ENCODE peak calls at places on chromosomes 7 and 10, in nine cellular contexts. R, M, Q, E, F, P, O, W and L are unnamed samples.

GRCh38 chr7:110842796-110843195 is 248.1 kb upstream of the LRRN3 start:
- DNase-seq in F (no peak), P (no peak), Q (no peak), O (no peak), E (no peak), W (no peak), R (no peak), M (no peak), L (no peak)

GRCh38 chr7:27210441-27211083 is 10.7 kb upstream of the HOXA13 start:
- DNase-seq in W (no peak), P (peak), E (peak), R (peak), M (peak), O (peak), Q (no peak), F (peak), L (no peak)

GRCh38 chr7:108497082-108497725 is 28.7 kb downstream of the PNPLA8 start:
- DNase-seq in O (peak), Q (peak), M (peak), F (peak), R (peak), W (no peak), E (peak), P (no peak), L (no peak)

GRCh38 chr7:73423519-73424485 is 9.8 kb upstream of the FZD9 start:
- DNase-seq in Q (no peak), M (no peak), R (no peak), P (no peak), F (peak), O (peak), W (no peak), E (no peak), L (no peak)

GRCh38 chr10:129467346-129468119 is 492 bp downstream of the MGMT start:
- DNase-seq in Q (no peak), W (no peak), O (no peak), F (peak), R (peak), P (no peak), M (peak), E (no peak), L (no peak)

GRCh38 chr10:35517431-35518181 is 87.5 kb upstream of the GJD4 start:
- DNase-seq in O (no peak), R (no peak), W (no peak), Q (peak), F (no peak), M (peak), E (no peak), P (no peak), L (no peak)

GRCh38 chr10:133459454-133460207 is 5.9 kb downstream of the SCART1 start:
- DNase-seq in O (no peak), F (no peak), P (peak), M (no peak), W (peak), Q (no peak), E (no peak), R (no peak), L (no peak)

GRCh38 chr10:49379596-49380410 is 16.1 kb downstream of the DRGX start:
- DNase-seq in P (peak), F (no peak), Q (no peak), E (peak), R (no peak), O (no peak), W (no peak), M (no peak), L (no peak)

GRCh38 chr10:843703-844102 is 87.8 kb downstream of the LARP4B start:
- DNase-seq in E (no peak), Q (no peak), W (no peak), M (no peak), O (no peak), R (no peak), F (no peak), P (no peak), L (no peak)

GRCh38 chr10:1130995-1131790 is 75.0 kb downstream of the WDR37 start:
- DNase-seq in Q (no peak), O (no peak), E (no peak), R (no peak), M (no peak), W (no peak), F (no peak), P (no peak), L (no peak)

GRCh38 chr10:34677591-34677990 is 137.5 kb downstream of the PARD3 start:
- DNase-seq in R (no peak), F (no peak), P (no peak), Q (no peak), O (no peak), M (no peak), E (peak), W (no peak), L (no peak)

GRCh38 chr7:100547872-100548271 is 8.9 kb downstream of the AGFG2 start:
- DNase-seq in M (peak), Q (no peak), O (no peak), R (peak), P (no peak), W (no peak), F (peak), E (no peak), L (no peak)

GRCh38 chr7:87875151-87876039 is 765 bp downstream of the SLC25A40 start:
- DNase-seq in W (no peak), E (no peak), R (no peak), P (peak), M (no peak), F (no peak), Q (no peak), O (peak), L (no peak)

GRCh38 chr7:39002755-39003154 is 25.0 kb downstream of the POU6F2 start:
- DNase-seq in O (no peak), Q (no peak), F (no peak), M (no peak), W (no peak), E (no peak), R (no peak), P (no peak), L (no peak)

GRCh38 chr10:69382382-69383117 is 34.2 kb downstream of the TACR2 start:
- DNase-seq in E (no peak), M (peak), Q (peak), O (no peak), P (no peak), W (no peak), F (no peak), R (no peak), L (peak)

GRCh38 chr10:113438660-113439059 is 114.2 kb upstream of the HABP2 start:
- DNase-seq in E (no peak), M (peak), W (no peak), P (no peak), F (no peak), O (no peak), R (no peak), Q (no peak), L (no peak)

GRCh38 chr7:131235489-131236317 is 92.0 kb upstream of the MKLN1 start:
- DNase-seq in O (no peak), P (no peak), E (no peak), Q (peak), M (peak), W (peak), F (peak), R (peak), L (no peak)

GRCh38 chr7:111833461-111833860 is 271.2 kb upstream of the IMMP2L start:
- DNase-seq in O (no peak), P (no peak), W (no peak), R (no peak), F (no peak), M (peak), E (no peak), Q (no peak), L (no peak)

GRCh38 chr10:102421645-102422585 is 1.3 kb downstream of the FBXL15 start:
- DNase-seq in Q (no peak), F (no peak), E (peak), W (no peak), M (no peak), P (no peak), R (no peak), O (no peak), L (no peak)

GRCh38 chr7:18125536-18125935 is 97.9 kb upstream of the PRPS1L1 start:
- DNase-seq in R (no peak), O (no peak), M (peak), Q (no peak), F (no peak), W (no peak), E (no peak), P (no peak), L (no peak)

GRCh38 chr7:12761691-12762090 is 74.3 kb downstream of the ARL4A start:
- DNase-seq in O (no peak), Q (no peak), M (no peak), F (no peak), P (no peak), W (no peak), R (no peak), E (no peak), L (no peak)

GRCh38 chr7:141744131-141744530 is 6.0 kb downstream of the SSBP1 start:
- DNase-seq in F (no peak), R (no peak), Q (no peak), O (no peak), P (no peak), M (no peak), E (no peak), W (no peak), L (no peak)

GRCh38 chr10:23344251-23344841 is at the start of gene C10orf67:
- DNase-seq in Q (peak), M (peak), R (peak), W (no peak), O (peak), E (peak), P (no peak), F (peak), L (no peak)

GRCh38 chr10:21528452-21529235 is 3.2 kb upstream of the SKIDA1 start:
- DNase-seq in E (no peak), R (no peak), F (no peak), W (no peak), P (no peak), M (no peak), Q (no peak), O (no peak), L (no peak)

GRCh38 chr7:35646289-35647033 is 48.5 kb downstream of the HERPUD2 start:
- DNase-seq in F (no peak), R (no peak), Q (no peak), E (no peak), O (no peak), P (no peak), M (peak), W (no peak), L (no peak)

GRCh38 chr7:37354661-37355131 is 94.0 kb downstream of the ELMO1 start:
- DNase-seq in W (no peak), O (no peak), E (peak), R (peak), F (peak), M (peak), P (peak), Q (no peak), L (no peak)

GRCh38 chr10:103739039-103739764 is 116.2 kb downstream of the SH3PXD2A start:
- DNase-seq in W (no peak), E (no peak), O (no peak), P (no peak), Q (peak), R (peak), F (peak), M (peak), L (no peak)

GRCh38 chr10:119449760-119450461 is 92.6 kb downstream of the RGS10 start:
- DNase-seq in O (no peak), M (peak), R (peak), W (no peak), Q (peak), F (no peak), P (peak), E (no peak), L (no peak)

GRCh38 chr7:115851291-115851690 is 179.3 kb downstream of the TFEC start:
- DNase-seq in R (no peak), O (no peak), P (no peak), M (peak), F (no peak), W (no peak), E (peak), Q (peak), L (no peak)

GRCh38 chr7:22660732-22661131 is 66.3 kb upstream of the IL6 start:
- DNase-seq in P (no peak), F (no peak), Q (no peak), M (no peak), E (peak), R (no peak), W (no peak), O (peak), L (no peak)

GRCh38 chr7:140403878-140404564 is at the start of gene RAB19:
- DNase-seq in R (no peak), M (no peak), W (peak), F (no peak), E (peak), P (no peak), O (peak), Q (no peak), L (peak)

GRCh38 chr10:133275683-133276092 is 980 bp downstream of the ADAM8 start:
- DNase-seq in M (no peak), R (no peak), O (peak), F (no peak), P (no peak), W (peak), E (no peak), Q (no peak), L (no peak)

GRCh38 chr10:131737543-131738395 is 163.0 kb upstream of the PPP2R2D start:
- DNase-seq in R (peak), E (no peak), W (no peak), O (no peak), P (no peak), F (no peak), Q (no peak), M (no peak), L (peak)

GRCh38 chr7:130667593-130668257 is 823 bp downstream of the COPG2 start:
- DNase-seq in M (no peak), O (peak), R (no peak), Q (no peak), W (no peak), F (no peak), E (peak), P (no peak), L (peak)

GRCh38 chr7:142231716-142232115 is 26.1 kb downstream of the PRSS58 start:
- DNase-seq in R (no peak), P (no peak), E (peak), M (no peak), Q (no peak), O (no peak), F (no peak), W (no peak), L (no peak)

GRCh38 chr10:84846646-84847045 is 518.3 kb downstream of the CCSER2 start:
- DNase-seq in M (no peak), R (no peak), O (no peak), W (no peak), Q (no peak), F (no peak), E (no peak), P (no peak), L (no peak)

DNA sequence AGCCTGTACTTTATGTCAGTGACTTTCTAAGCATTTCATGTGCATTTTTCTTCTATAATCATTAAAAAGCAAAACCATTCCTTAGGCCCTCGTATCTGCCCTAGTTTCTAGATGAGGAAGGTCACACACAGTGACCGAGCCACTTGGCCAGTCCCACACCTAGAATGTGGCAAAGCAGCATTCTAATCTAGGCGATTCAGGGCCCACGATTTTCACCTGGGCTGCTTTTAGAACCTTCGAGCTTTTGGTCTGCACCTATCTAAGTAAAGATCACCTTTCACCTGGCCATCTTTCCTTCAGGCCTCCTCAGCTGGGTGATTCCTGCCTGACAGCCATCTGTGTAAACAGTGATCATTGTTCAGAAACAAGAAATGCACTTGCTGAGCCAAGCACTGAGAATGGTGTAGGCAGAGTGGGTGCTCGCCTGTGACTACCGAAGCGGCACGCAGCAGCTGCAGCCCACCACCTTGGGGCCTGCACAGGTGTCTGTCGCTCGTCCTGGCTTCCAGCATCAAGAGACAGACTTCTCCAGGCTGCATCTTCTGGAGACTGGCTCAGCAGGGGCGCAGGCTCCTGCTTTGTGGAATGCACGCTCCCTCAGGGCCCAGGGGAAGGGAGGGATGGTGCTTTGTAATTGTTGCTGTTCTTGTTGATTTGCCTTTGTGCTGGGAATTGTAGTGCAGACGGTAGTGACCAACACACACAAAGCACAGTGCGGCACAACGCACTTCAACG is 149.0 kb upstream of the INSYN2A start:
- DNase-seq in O (no peak), E (no peak), F (no peak), M (no peak), Q (no peak), W (no peak), R (no peak), P (no peak), L (no peak)
- TF ChIP-seq CTCF in O (no peak), E (no peak), F (no peak), M (no peak), Q (no peak), W (no peak), R (no peak), P (no peak), L (no peak)

GRCh38 chr7:132317856-132318255 is 258.4 kb downstream of the PLXNA4 start:
- DNase-seq in M (no peak), Q (no peak), O (no peak), P (no peak), F (no peak), W (no peak), R (no peak), E (no peak), L (no peak)

GRCh38 chr7:132322981-132323380 is 253.3 kb downstream of the PLXNA4 start:
- DNase-seq in F (no peak), E (no peak), P (no peak), Q (no peak), W (no peak), R (no peak), O (no peak), M (no peak), L (no peak)

GRCh38 chr7:132319481-132319880 is 256.8 kb downstream of the PLXNA4 start:
- DNase-seq in Q (no peak), O (no peak), F (no peak), P (no peak), W (no peak), R (no peak), M (no peak), E (no peak), L (no peak)

GRCh38 chr7:132318338-132319318 is 257.6 kb downstream of the PLXNA4 start:
- DNase-seq in F (peak), O (peak), E (peak), P (peak), Q (peak), W (peak), M (peak), R (peak), L (no peak)

GRCh38 chr7:132321387-132321786 is 254.9 kb downstream of the PLXNA4 start:
- DNase-seq in O (no peak), E (peak), F (no peak), P (no peak), Q (peak), M (no peak), R (no peak), W (no peak), L (no peak)
- TF ChIP-seq CTCF in O (no peak), E (no peak), F (peak), P (no peak), Q (peak), M (peak), R (no peak), W (no peak), L (peak)

DNA sequence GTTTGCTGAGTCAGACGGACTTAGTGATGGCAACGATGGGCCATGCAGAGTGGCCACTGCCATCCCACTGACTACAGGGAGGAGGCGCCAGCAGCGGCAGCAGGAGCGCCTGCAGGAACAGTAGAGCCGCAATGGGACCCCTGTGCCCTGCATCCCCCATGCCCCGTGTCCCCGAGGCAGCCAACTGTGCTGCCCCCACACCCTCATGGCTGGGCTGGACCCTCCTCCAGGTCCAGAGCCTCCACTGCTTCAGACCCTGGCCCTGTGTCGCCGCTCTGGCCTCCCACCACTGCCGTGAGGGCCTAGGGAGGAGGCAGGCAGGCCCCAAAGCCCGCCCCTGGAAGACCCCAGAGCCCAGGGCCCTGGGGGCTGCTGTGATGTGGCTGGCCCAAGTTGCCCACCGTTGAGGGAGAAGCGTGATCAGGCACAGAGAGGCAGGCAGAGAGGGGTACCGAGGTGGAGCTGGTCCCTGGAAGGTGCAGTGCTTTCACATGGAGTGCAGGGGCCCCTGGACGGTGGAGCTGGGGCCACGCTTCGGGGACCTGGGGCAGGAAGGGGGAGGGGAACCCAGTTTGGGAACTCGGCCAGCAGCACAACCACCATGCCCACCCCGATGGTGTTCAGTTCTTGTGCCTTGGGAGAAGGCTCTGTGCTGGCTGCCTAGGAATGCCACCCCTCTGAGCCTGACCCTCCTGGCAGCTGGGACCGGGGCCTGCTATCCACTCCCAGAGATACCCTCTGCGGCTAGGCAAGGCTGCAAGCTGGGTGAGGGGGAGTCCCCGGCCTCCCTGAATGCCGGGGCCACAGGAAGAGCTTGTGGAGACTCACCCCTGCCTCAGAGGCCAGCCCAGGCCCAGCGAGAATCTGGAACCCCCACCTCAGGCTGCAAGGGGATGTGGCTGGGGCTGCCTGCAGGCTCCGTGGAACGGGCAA is 32.6 kb downstream of the DKK1 start:
- DNase-seq in W (no peak), M (no peak), F (no peak), E (no peak), R (no peak), Q (no peak), P (no peak), O (no peak), L (no peak)
- TF ChIP-seq CTCF in W (no peak), M (no peak), F (no peak), E (no peak), R (no peak), Q (no peak), P (no peak), O (no peak), L (no peak)

GRCh38 chr7:24054231-24054630 is 229.8 kb upstream of the NPY start:
- DNase-seq in R (no peak), F (no peak), M (no peak), W (no peak), O (no peak), P (no peak), E (no peak), Q (no peak), L (no peak)

GRCh38 chr7:24059775-24060174 is 224.2 kb upstream of the NPY start:
- DNase-seq in Q (no peak), O (no peak), F (no peak), M (no peak), P (no peak), E (no peak), W (no peak), R (no peak), L (no peak)

GRCh38 chr7:24052572-24053223 is 231.3 kb upstream of the NPY start:
- DNase-seq in R (no peak), F (no peak), M (peak), E (no peak), W (no peak), Q (peak), P (no peak), O (no peak), L (no peak)

GRCh38 chr7:24058953-24059352 is 225.0 kb upstream of the NPY start:
- DNase-seq in R (no peak), M (no peak), W (no peak), P (no peak), F (no peak), Q (no peak), E (no peak), O (no peak), L (no peak)

GRCh38 chr7:24057243-24057642 is 226.7 kb upstream of the NPY start:
- DNase-seq in O (no peak), W (no peak), M (no peak), E (no peak), R (no peak), Q (no peak), P (no peak), F (no peak), L (no peak)
- TF ChIP-seq CTCF in O (no peak), W (no peak), M (no peak), E (no peak), R (no peak), Q (no peak), P (no peak), F (no peak), L (peak)